ENCODE peak calls at places on chromosomes 16 and 17, in seven cellular contexts. P, C, J, Y, D, F and A are unnamed samples.

GRCh38 chr16:73254983-73255382 is 207.1 kb upstream of the ZFHX3 start:
- DNase-seq in Y (no peak), C (no peak), P (no peak), F (no peak), D (no peak), J (no peak), A (no peak)

GRCh38 chr16:84079664-84080063 is 37.1 kb upstream of the SLC38A8 start:
- DNase-seq in J (no peak), C (no peak), Y (no peak), D (no peak), P (no peak), F (no peak), A (no peak)

GRCh38 chr17:28142355-28142754 is 99.9 kb downstream of the NLK start:
- DNase-seq in J (no peak), Y (no peak), F (no peak), C (no peak), P (peak), D (no peak), A (no peak)

GRCh38 chr17:83065660-83066542 is 13.5 kb upstream of the METRNL start:
- DNase-seq in D (no peak), P (no peak), F (no peak), Y (no peak), C (no peak), J (no peak), A (no peak)

GRCh38 chr17:930258-930657 is 49.3 kb downstream of the NXN start:
- DNase-seq in P (no peak), C (no peak), F (no peak), Y (no peak), D (no peak), J (no peak), A (no peak)

GRCh38 chr16:77588389-77588788 is 133.9 kb upstream of the NUDT7 start:
- DNase-seq in C (no peak), D (no peak), Y (no peak), P (no peak), J (no peak), F (no peak), A (no peak)

GRCh38 chr17:55238931-55239297 is 25.8 kb upstream of the HLF start:
- DNase-seq in D (peak), C (no peak), P (peak), J (peak), F (no peak), Y (peak), A (no peak)

GRCh38 chr17:28324272-28324745 is 5.3 kb downstream of the TMEM97 start:
- DNase-seq in C (no peak), D (no peak), F (no peak), J (no peak), Y (peak), P (no peak), A (no peak)

GRCh38 chr16:19284207-19284606 is 1.3 kb upstream of the CLEC19A start:
- DNase-seq in D (peak), Y (no peak), J (no peak), C (peak), F (no peak), P (no peak), A (peak)

GRCh38 chr17:1033503-1033902 is 36.6 kb downstream of the TIMM22 start:
- DNase-seq in C (no peak), J (no peak), P (no peak), Y (no peak), F (no peak), D (no peak), A (no peak)

GRCh38 chr17:50619489-50619888 is 15.2 kb upstream of the ABCC3 start:
- DNase-seq in D (no peak), F (no peak), J (no peak), P (no peak), Y (no peak), C (no peak), A (no peak)

GRCh38 chr17:28712037-28712704 is 483 bp upstream of the PROCA1 start:
- DNase-seq in D (no peak), J (peak), Y (peak), F (no peak), P (peak), C (no peak), A (no peak)

GRCh38 chr17:41811549-41812175 is at the start of gene P3H4:
- DNase-seq in Y (peak), D (no peak), J (peak), F (no peak), C (peak), P (peak), A (no peak)

GRCh38 chr16:46765050-46765449 is 16.9 kb upstream of the MYLK3 start:
- DNase-seq in Y (no peak), F (no peak), J (peak), D (no peak), P (no peak), C (no peak), A (no peak)

GRCh38 chr16:700684-701584 is 4.7 kb downstream of the FBXL16 start:
- DNase-seq in P (peak), D (no peak), J (no peak), Y (peak), C (no peak), F (no peak), A (no peak)

GRCh38 chr16:67910162-67910561 is 17.1 kb downstream of the PSKH1 start:
- DNase-seq in P (no peak), F (no peak), Y (peak), J (peak), C (no peak), D (no peak), A (no peak)

GRCh38 chr17:81903896-81904599 is 2.0 kb downstream of the NPB start:
- DNase-seq in J (no peak), D (no peak), Y (no peak), F (no peak), C (no peak), P (no peak), A (no peak)

GRCh38 chr16:26189496-26190005 is 497.8 kb downstream of the HS3ST4 start:
- DNase-seq in D (no peak), J (no peak), P (no peak), Y (no peak), C (no peak), F (no peak), A (no peak)

GRCh38 chr16:4591706-4592470 is 22.8 kb downstream of the UBALD1 start:
- DNase-seq in D (no peak), C (no peak), P (no peak), F (no peak), J (no peak), Y (no peak), A (no peak)

GRCh38 chr17:74125160-74125559 is 78.3 kb upstream of the RPL38 start:
- DNase-seq in D (no peak), Y (no peak), J (no peak), F (no peak), C (no peak), P (no peak), A (no peak)

GRCh38 chr17:8630227-8630801 is at the start of gene MYH10:
- DNase-seq in C (no peak), F (no peak), D (no peak), J (no peak), P (no peak), Y (peak), A (no peak)
- TF ChIP-seq CTCF in C (peak), F (no peak), D (no peak), J (peak), P (peak), Y (peak), A (peak)

GRCh38 chr16:74726736-74727135 is 26.1 kb upstream of the MLKL start:
- DNase-seq in C (no peak), P (no peak), Y (no peak), J (no peak), F (peak), D (no peak), A (no peak)
- H3K4me3 ChIP-seq in C (no peak), P (no peak), Y (no peak), J (no peak), F (no peak), D (no peak), A (no peak)

DNA sequence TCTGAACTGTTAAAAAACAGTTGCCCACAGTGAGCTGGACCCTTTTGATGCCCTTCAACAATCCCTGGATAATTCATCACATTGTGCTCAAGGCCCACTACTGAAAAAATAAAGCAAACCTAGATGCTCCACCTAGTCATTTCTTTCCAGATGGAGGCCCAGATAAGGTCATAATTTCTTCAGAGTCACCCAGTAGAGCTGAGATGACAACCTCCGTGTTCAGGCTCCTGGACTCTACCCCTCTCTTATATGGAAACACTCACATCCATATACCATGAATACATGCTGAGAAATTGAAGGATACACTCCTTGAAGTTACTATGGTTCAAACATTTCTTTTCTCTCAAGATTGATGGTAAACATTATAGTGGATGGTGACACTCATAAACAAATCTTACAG is 2.7 kb upstream of the ABCA3 start:
- DNase-seq in D (no peak), J (no peak), F (no peak), C (no peak), P (no peak), Y (no peak), A (no peak)
- TF ChIP-seq CTCF in D (no peak), J (no peak), F (no peak), C (no peak), P (no peak), Y (no peak), A (no peak)

GRCh38 chr16:85611205-85611454 is 2.0 kb upstream of the GSE1 start:
- DNase-seq in D (no peak), F (no peak), J (no peak), Y (no peak), P (peak), C (no peak), A (no peak)
- H3K4me3 ChIP-seq in D (peak), F (peak), J (peak), Y (peak), P (peak), C (peak), A (peak)